ENCODE peak calls at places on chromosome 4, in seven cellular contexts. One of them, this sample, is unnamed.
A peak's percentile ranks its signal among the peaks of the same experiment; 100 is the strongest.

GRCh38 chr4:67531349-67531748 is 14.0 kb downstream of the CENPC start:
- DNase-seq in sigmoid colon: no peak
- DNase-seq in HepG2: no peak
- DNase-seq in heart left ventricle: no peak
- DNase-seq in lower leg skin: no peak
- DNase-seq in stomach: no peak
- DNase-seq in gastrocnemius medialis: no peak
- DNase-seq in this sample: no peak

GRCh38 chr4:15868065-15868464 is 70.5 kb downstream of the FGFBP1 start:
- DNase-seq in HepG2: no peak
- DNase-seq in stomach: no peak
- DNase-seq in gastrocnemius medialis: no peak
- DNase-seq in lower leg skin: peak; percentile 37
- DNase-seq in heart left ventricle: no peak
- DNase-seq in sigmoid colon: no peak
- DNase-seq in this sample: no peak

GRCh38 chr4:7950301-7951092 is 10.8 kb upstream of the AFAP1 start:
- DNase-seq in HepG2: no peak
- DNase-seq in gastrocnemius medialis: no peak
- DNase-seq in stomach: no peak
- DNase-seq in heart left ventricle: no peak
- DNase-seq in lower leg skin: no peak
- DNase-seq in sigmoid colon: no peak
- DNase-seq in this sample: no peak

GRCh38 chr4:158826057-158826456 is 57.2 kb downstream of the FNIP2 start:
- DNase-seq in lower leg skin: no peak
- DNase-seq in stomach: no peak
- DNase-seq in HepG2: no peak
- DNase-seq in sigmoid colon: no peak
- DNase-seq in gastrocnemius medialis: no peak
- DNase-seq in heart left ventricle: no peak
- DNase-seq in this sample: no peak

GRCh38 chr4:93827272-93827947 is 1.1 kb upstream of the ATOH1 start:
- DNase-seq in stomach: no peak
- DNase-seq in lower leg skin: no peak
- DNase-seq in heart left ventricle: no peak
- DNase-seq in gastrocnemius medialis: no peak
- DNase-seq in sigmoid colon: no peak
- DNase-seq in HepG2: no peak
- DNase-seq in this sample: no peak

GRCh38 chr4:173990126-173990878 is 293.2 kb downstream of the FBXO8 start:
- DNase-seq in lower leg skin: no peak
- DNase-seq in gastrocnemius medialis: no peak
- DNase-seq in heart left ventricle: no peak
- DNase-seq in sigmoid colon: no peak
- DNase-seq in HepG2: peak; percentile 15
- DNase-seq in stomach: no peak
- DNase-seq in this sample: no peak

GRCh38 chr4:128461300-128462103 is 173.9 kb upstream of the PGRMC2 start:
- DNase-seq in sigmoid colon: no peak
- DNase-seq in heart left ventricle: no peak
- DNase-seq in gastrocnemius medialis: no peak
- DNase-seq in stomach: no peak
- DNase-seq in lower leg skin: no peak
- DNase-seq in HepG2: no peak
- DNase-seq in this sample: no peak

GRCh38 chr4:73275318-73275654 is 16.7 kb upstream of the ANKRD17 start:
- DNase-seq in HepG2: peak; percentile 57
- DNase-seq in gastrocnemius medialis: no peak
- DNase-seq in stomach: no peak
- DNase-seq in heart left ventricle: no peak
- DNase-seq in sigmoid colon: no peak
- DNase-seq in lower leg skin: no peak
- DNase-seq in this sample: no peak

GRCh38 chr4:186852078-186852420 is 128.4 kb upstream of the FAT1 start:
- DNase-seq in heart left ventricle: no peak
- DNase-seq in stomach: no peak
- DNase-seq in HepG2: no peak
- DNase-seq in lower leg skin: no peak
- DNase-seq in gastrocnemius medialis: no peak
- DNase-seq in sigmoid colon: no peak
- DNase-seq in this sample: no peak

GRCh38 chr4:186852964-186853391 is 129.3 kb upstream of the FAT1 start:
- DNase-seq in HepG2: no peak
- DNase-seq in lower leg skin: no peak
- DNase-seq in heart left ventricle: no peak
- DNase-seq in sigmoid colon: no peak
- DNase-seq in gastrocnemius medialis: no peak
- DNase-seq in stomach: no peak
- DNase-seq in this sample: no peak

GRCh38 chr4:186857793-186858192 is 134.1 kb upstream of the FAT1 start:
- DNase-seq in heart left ventricle: no peak
- DNase-seq in sigmoid colon: no peak
- DNase-seq in HepG2: no peak
- DNase-seq in lower leg skin: no peak
- DNase-seq in stomach: no peak
- DNase-seq in gastrocnemius medialis: no peak
- DNase-seq in this sample: no peak

GRCh38 chr4:186854256-186854655 is 130.6 kb upstream of the FAT1 start:
- DNase-seq in sigmoid colon: no peak
- DNase-seq in lower leg skin: no peak
- DNase-seq in gastrocnemius medialis: no peak
- DNase-seq in stomach: no peak
- DNase-seq in HepG2: no peak
- DNase-seq in heart left ventricle: no peak
- DNase-seq in this sample: no peak

GRCh38 chr4:186855111-186855510 is 131.5 kb upstream of the FAT1 start:
- DNase-seq in stomach: no peak
- DNase-seq in HepG2: no peak
- DNase-seq in heart left ventricle: no peak
- DNase-seq in gastrocnemius medialis: no peak
- DNase-seq in sigmoid colon: no peak
- DNase-seq in lower leg skin: no peak
- DNase-seq in this sample: no peak
- H3K4me3 ChIP-seq in stomach: no peak overlapping the region
- H3K4me3 ChIP-seq in HepG2: no peak overlapping the region
- H3K4me3 ChIP-seq in heart left ventricle: no peak overlapping the region
- H3K4me3 ChIP-seq in gastrocnemius medialis: no peak overlapping the region
- H3K4me3 ChIP-seq in sigmoid colon: no peak overlapping the region
- H3K4me3 ChIP-seq in lower leg skin: no peak overlapping the region
- H3K4me3 ChIP-seq in this sample: no peak overlapping the region

DNA sequence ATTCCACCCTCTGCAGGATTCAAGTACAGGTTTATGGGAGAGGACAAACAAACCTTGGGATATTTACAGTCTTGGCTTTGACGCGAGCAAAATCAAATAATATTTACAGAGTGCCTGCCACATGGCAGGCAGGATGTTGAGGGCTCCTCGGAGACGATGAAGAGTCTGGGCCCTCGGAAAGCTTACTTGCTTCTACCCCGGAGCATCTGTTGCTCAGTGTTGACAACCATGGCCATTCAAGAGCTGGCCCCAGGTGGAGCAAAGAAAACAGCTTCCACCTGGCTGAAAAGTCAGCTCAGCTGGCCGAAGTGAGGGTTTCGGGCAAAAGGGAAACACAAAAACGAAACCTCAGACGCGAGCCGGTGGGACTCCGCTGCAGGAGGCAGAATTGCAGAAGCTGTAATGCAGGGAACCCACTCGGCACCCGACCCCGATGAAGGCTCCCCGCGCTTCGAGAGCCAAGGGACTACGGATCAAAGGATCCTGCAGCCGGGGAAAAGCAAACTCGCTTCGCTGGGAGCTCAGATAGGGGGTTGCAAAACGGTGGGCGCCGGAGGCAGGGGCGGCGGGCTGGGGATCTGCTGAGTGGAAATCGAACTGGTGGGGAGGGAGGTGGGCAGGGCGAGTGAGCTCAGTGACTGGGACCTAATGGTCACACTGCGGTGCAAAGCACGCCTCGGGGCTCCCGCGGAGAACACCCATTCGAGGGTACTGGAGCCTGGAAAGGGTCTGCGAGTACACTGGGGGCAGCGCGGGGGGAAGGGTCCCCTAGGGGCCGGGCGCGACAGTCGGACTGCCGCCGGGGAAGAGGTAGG is 777 bp downstream of the ATP8A1 start:
- DNase-seq in gastrocnemius medialis: peak; percentile 40
- DNase-seq in sigmoid colon: peak; percentile 66
- DNase-seq in stomach: peak; percentile 56
- DNase-seq in heart left ventricle: peak; percentile 40
- DNase-seq in lower leg skin: peak; percentile 29
- DNase-seq in HepG2: peak; percentile 1
- DNase-seq in this sample: peak; percentile 54
- TF ChIP-seq POLR2A in gastrocnemius medialis: no peak
- TF ChIP-seq POLR2A in sigmoid colon: no peak
- TF ChIP-seq POLR2A in stomach: no peak
- TF ChIP-seq POLR2A in heart left ventricle: no peak
- TF ChIP-seq POLR2A in lower leg skin: no peak
- TF ChIP-seq POLR2A in HepG2: no peak
- TF ChIP-seq POLR2A in this sample: no peak

GRCh38 chr4:48467442-48467841 is 15.7 kb upstream of the SLC10A4 start:
- DNase-seq in gastrocnemius medialis: no peak
- DNase-seq in sigmoid colon: no peak
- DNase-seq in HepG2: no peak
- DNase-seq in heart left ventricle: no peak
- DNase-seq in stomach: no peak
- DNase-seq in lower leg skin: no peak
- DNase-seq in this sample: no peak
- H3K4me3 ChIP-seq in gastrocnemius medialis: no peak overlapping the region
- H3K4me3 ChIP-seq in sigmoid colon: no peak overlapping the region
- H3K4me3 ChIP-seq in HepG2: no peak overlapping the region
- H3K4me3 ChIP-seq in heart left ventricle: no peak overlapping the region
- H3K4me3 ChIP-seq in stomach: no peak overlapping the region
- H3K4me3 ChIP-seq in lower leg skin: no peak overlapping the region
- H3K4me3 ChIP-seq in this sample: no peak overlapping the region

GRCh38 chr4:10732235-10732975 is 47.8 kb upstream of the CLNK start:
- DNase-seq in sigmoid colon: no peak
- DNase-seq in HepG2: no peak
- DNase-seq in gastrocnemius medialis: no peak
- DNase-seq in heart left ventricle: no peak
- DNase-seq in stomach: no peak
- DNase-seq in lower leg skin: no peak
- DNase-seq in this sample: no peak
- TF ChIP-seq POLR2A in sigmoid colon: no peak
- TF ChIP-seq POLR2A in HepG2: no peak
- TF ChIP-seq POLR2A in gastrocnemius medialis: no peak
- TF ChIP-seq POLR2A in heart left ventricle: no peak
- TF ChIP-seq POLR2A in stomach: no peak
- TF ChIP-seq POLR2A in lower leg skin: no peak
- TF ChIP-seq POLR2A in this sample: no peak

DNA sequence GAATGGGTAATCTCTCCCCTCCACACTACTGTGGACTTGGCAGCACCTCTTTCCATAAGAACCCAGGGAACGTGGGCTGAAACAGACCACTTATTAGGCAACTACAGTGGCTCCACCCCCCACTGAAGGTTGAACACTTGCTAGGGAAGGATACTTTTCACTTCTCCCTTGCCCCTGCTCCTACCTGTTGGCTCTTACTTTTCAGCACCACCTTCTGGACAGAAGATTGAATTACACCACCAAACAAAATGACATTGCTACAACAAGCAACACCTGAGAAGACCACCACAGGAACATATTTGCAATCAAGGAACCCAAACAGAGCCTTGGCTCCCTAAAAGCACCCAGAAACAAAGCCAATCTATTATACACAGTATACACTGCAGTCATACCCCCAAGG is 132.1 kb upstream of the CXCL13 start:
- DNase-seq in heart left ventricle: no peak
- DNase-seq in sigmoid colon: no peak
- DNase-seq in lower leg skin: no peak
- DNase-seq in stomach: no peak
- DNase-seq in HepG2: peak; percentile 18
- DNase-seq in gastrocnemius medialis: no peak
- DNase-seq in this sample: no peak
- H3K4me3 ChIP-seq in heart left ventricle: no peak overlapping the region
- H3K4me3 ChIP-seq in sigmoid colon: no peak overlapping the region
- H3K4me3 ChIP-seq in lower leg skin: no peak overlapping the region
- H3K4me3 ChIP-seq in stomach: no peak overlapping the region
- H3K4me3 ChIP-seq in HepG2: no peak overlapping the region
- H3K4me3 ChIP-seq in gastrocnemius medialis: no peak overlapping the region
- H3K4me3 ChIP-seq in this sample: no peak overlapping the region

GRCh38 chr4:2837110-2837903 is 6.3 kb upstream of the ADD1 start:
- DNase-seq in heart left ventricle: no peak
- DNase-seq in lower leg skin: no peak
- DNase-seq in stomach: peak; percentile 22
- DNase-seq in gastrocnemius medialis: peak; percentile 14
- DNase-seq in HepG2: no peak
- DNase-seq in sigmoid colon: peak; percentile 57
- DNase-seq in this sample: no peak
- TF ChIP-seq POLR2A in heart left ventricle: no peak
- TF ChIP-seq POLR2A in lower leg skin: no peak
- TF ChIP-seq POLR2A in stomach: no peak
- TF ChIP-seq POLR2A in gastrocnemius medialis: no peak
- TF ChIP-seq POLR2A in HepG2: no peak
- TF ChIP-seq POLR2A in sigmoid colon: no peak
- TF ChIP-seq POLR2A in this sample: no peak